ENCODE peak calls at places on chromosomes 5 and 9, in five cellular contexts. L is CD8-positive, alpha-beta T cell; Q is mammary epithelial cell; F is breast epithelium; H is GM12865. G is an unnamed sample.

GRCh38 chr5:170572453-170572852 is 68.6 kb downstream of the KCNIP1 start:
- DNase-seq in H (peak; percentile 54), Q (peak; percentile 18), L (no peak), F (no peak), G (no peak)

GRCh38 chr5:145350501-145350900 is 484.6 kb downstream of the PRELID2 start:
- DNase-seq in H (no peak), L (no peak), F (no peak), Q (peak; percentile 78), G (no peak)

GRCh38 chr5:39121315-39121714 is 47.1 kb upstream of the RICTOR start:
- DNase-seq in L (no peak), H (no peak), Q (no peak), F (no peak), G (no peak)

GRCh38 chr5:133739381-133739780 is 127.0 kb upstream of the FSTL4 start:
- DNase-seq in Q (no peak), H (no peak), L (no peak), F (no peak), G (no peak)

GRCh38 chr9:134815435-134816214 is 65.0 kb upstream of the FCN2 start:
- DNase-seq in H (no peak), Q (no peak), L (no peak), F (no peak), G (no peak)

GRCh38 chr9:8762676-8763075 is 963.1 kb upstream of the DMAC1 start:
- DNase-seq in Q (no peak), H (no peak), L (no peak), F (no peak), G (no peak)

GRCh38 chr9:22307013-22307711 is 139.5 kb upstream of the DMRTA1 start:
- DNase-seq in F (no peak), Q (peak; percentile 50), L (no peak), H (peak; percentile 35), G (no peak)

GRCh38 chr9:3980771-3981170 is 319.1 kb downstream of the GLIS3 start:
- DNase-seq in F (no peak), H (no peak), L (no peak), Q (no peak), G (no peak)

GRCh38 chr5:26868504-26868903 is 169.9 kb downstream of the CDH9 start:
- DNase-seq in L (no peak), H (no peak), Q (no peak), F (no peak), G (no peak)

GRCh38 chr5:53406630-53407316 is 73.7 kb upstream of the FST start:
- DNase-seq in L (no peak), F (no peak), Q (peak; percentile 89), H (no peak), G (no peak)

GRCh38 chr5:114055318-114055788 is 306.5 kb upstream of the KCNN2 start:
- DNase-seq in Q (no peak), H (no peak), F (no peak), L (no peak), G (no peak)

GRCh38 chr5:177434437-177434836 is 8.0 kb downstream of the GRK6 start:
- DNase-seq in Q (no peak), L (no peak), H (peak; percentile 7), F (no peak), G (no peak)

GRCh38 chr9:2824564-2824963 is 19.3 kb downstream of the PUM3 start:
- DNase-seq in H (no peak), F (no peak), Q (no peak), L (no peak), G (no peak)

GRCh38 chr5:115456056-115456455 is 88.5 kb downstream of the FEM1C start:
- DNase-seq in H (no peak), Q (no peak), F (no peak), L (no peak), G (no peak)

GRCh38 chr9:98867434-98868168 is 60.1 kb downstream of the GALNT12 start:
- DNase-seq in Q (no peak), F (no peak), L (no peak), H (no peak), G (no peak)

GRCh38 chr5:14779975-14780374 is 91.6 kb downstream of the ANKH start:
- DNase-seq in Q (peak; percentile 17), H (no peak), L (no peak), F (no peak), G (no peak)

GRCh38 chr5:72288923-72289322 is 31.1 kb downstream of the MRPS27 start:
- DNase-seq in F (no peak), H (no peak), L (no peak), Q (no peak), G (no peak)

GRCh38 chr9:113593682-113594281 is 130.3 kb downstream of the RGS3 start:
- DNase-seq in F (peak; percentile 77), Q (peak; percentile 97), H (peak; percentile 77), L (no peak), G (peak; percentile 56)

GRCh38 chr9:135612437-135612836 is 26.9 kb downstream of the GLT6D1 start:
- DNase-seq in F (no peak), Q (no peak), L (no peak), H (no peak), G (no peak)

GRCh38 chr9:128191406-128192046 is at the start of gene CIZ1:
- DNase-seq in F (peak; percentile 81), H (peak; percentile 91), L (peak; percentile 78), Q (peak; percentile 63), G (peak; percentile 90)

GRCh38 chr9:128193469-128194096 is 2.2 kb upstream of the CIZ1 start:
- DNase-seq in Q (no peak), F (no peak), H (no peak), L (no peak), G (no peak)

GRCh38 chr9:128190516-128191405 is 611 bp downstream of the CIZ1 start:
- DNase-seq in Q (peak; percentile 14), H (peak; percentile 27), F (no peak), L (no peak), G (peak; percentile 39)

GRCh38 chr9:128190013-128190412 is 1.4 kb downstream of the CIZ1 start:
- DNase-seq in L (no peak), Q (no peak), F (no peak), H (peak; percentile 28), G (no peak)

DNA sequence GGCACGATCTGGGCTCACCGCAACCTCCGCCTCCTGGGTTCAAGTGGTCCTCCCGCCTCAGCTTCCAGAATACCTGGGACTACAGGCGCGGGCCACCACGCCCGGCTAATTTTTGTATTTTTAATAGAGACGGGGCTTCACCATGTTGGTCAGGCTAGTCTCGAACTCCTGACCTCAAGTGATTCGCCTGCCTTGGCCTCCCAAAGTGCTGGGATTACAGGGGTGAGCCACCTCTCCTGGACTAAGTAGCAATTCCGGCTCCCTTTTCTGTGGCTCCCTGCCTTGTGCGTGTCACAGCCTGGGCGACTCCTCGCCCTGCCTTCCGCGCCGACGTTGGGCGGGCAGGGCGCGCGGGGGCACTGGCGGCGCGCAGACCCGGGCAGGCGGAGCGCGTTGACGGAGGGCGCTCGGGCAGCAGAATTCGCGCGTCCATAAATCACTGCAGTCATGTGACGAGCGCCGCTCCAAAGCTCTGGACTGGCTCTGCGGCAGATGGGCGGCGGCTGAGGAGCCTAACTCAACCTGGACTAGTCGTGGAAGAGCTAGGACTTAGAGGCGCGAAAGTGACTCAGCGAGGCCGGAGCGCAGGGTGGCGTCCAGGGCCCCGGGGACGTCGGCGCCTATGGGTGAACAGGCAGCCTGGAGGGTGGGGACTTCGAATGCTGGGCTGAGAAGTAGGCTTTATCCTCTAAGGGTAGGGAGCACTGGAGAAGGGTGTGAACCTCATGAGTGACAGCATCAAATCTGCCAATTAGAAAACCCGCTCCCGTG is 1.4 kb upstream of the CIZ1 start:
- DNase-seq in L (no peak), H (peak; percentile 75), F (peak; percentile 87), Q (peak; percentile 89), G (peak; percentile 41)
- H3K4me3 ChIP-seq in L (peak overlapping the region; percentile 33), H (peak overlapping the region; percentile 84), F (peak overlapping the region; percentile 85), Q (no peak overlapping the region), G (no peak overlapping the region)

DNA sequence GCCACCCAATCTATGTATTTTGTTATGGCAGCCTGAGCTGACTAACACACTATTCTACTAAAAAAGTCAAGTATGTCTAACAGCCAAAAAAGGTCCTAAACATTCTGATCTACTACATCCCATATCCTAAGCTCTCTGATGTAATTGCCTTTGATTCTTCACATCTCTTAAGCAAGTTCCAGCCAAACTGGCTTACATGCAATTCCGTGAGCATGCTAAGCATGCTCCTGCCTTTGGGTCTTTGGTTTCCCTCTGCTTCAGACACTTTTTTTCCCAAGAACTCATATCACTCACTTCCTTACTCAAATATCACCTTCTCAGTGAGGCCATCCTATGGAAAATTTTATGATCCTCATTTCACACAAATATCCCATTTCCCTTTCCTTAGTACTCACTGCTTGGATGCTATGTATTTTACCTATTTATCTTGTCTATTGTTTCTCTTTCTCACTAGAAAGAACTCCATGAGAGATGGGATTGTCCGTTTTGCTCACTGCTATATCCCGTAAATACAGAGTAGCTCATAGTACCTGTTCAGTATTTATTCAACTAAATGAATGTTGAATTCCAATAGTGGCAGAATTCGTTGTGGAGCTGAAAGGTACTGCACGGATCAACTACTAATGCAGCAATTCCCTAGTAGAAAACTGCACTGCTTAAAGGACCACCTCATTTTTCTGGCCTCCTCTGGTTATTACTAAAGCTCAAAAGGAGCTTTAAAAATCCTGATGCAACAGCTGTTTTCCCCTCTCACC is 2.3 kb upstream of the SLC12A2 start:
- DNase-seq in L (no peak), Q (no peak), H (peak; percentile 33), F (no peak), G (no peak)
- TF ChIP-seq CTCF in L (no peak), Q (peak; percentile 24), H (peak; percentile 5), F (peak; percentile 18), G (peak; percentile 3)

GRCh38 chr5:79070002-79070567 is 518 bp downstream of the BHMT2 start:
- DNase-seq in L (no peak), F (no peak), H (no peak), Q (no peak), G (no peak)

GRCh38 chr5:79074641-79075040 is 5.1 kb downstream of the BHMT2 start:
- DNase-seq in Q (peak; percentile 61), H (no peak), L (no peak), F (no peak), G (no peak)

DNA sequence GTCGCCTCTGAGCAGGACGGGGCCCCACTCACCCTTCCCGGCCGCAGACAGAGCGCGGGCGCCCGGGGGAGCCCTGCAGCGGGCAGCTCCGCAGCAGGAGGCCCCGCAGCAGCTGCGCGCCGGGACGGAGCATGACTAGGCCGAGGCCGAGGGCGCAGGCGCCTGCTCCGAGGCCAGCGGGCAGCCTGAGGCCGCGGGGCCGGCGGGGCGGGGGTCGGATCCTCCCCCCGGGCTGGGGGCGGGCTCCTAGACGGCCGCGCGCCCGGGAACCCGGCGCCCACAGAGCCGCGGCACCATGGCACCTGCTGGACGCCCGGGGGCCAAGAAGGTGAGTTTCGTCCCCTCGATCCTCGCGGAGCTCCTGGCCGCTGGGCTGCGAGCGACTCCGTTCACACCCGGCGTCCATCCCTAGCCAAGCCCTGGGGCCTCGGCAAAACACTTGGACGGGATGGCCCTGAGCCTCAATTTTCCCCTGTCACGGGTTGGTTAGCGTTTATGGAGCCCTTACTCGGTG is at the start of the genes BHMT2 and DMGDH:
- DNase-seq in L (no peak), Q (no peak), H (no peak), F (no peak), G (no peak)
- H3K4me3 ChIP-seq in L (no peak within 1 kb of the TSS), Q (no peak within 1 kb of the TSS), H (no peak within 1 kb of the TSS), F (peak within 1 kb of the TSS; percentile 50), G (no peak within 1 kb of the TSS)

DNA sequence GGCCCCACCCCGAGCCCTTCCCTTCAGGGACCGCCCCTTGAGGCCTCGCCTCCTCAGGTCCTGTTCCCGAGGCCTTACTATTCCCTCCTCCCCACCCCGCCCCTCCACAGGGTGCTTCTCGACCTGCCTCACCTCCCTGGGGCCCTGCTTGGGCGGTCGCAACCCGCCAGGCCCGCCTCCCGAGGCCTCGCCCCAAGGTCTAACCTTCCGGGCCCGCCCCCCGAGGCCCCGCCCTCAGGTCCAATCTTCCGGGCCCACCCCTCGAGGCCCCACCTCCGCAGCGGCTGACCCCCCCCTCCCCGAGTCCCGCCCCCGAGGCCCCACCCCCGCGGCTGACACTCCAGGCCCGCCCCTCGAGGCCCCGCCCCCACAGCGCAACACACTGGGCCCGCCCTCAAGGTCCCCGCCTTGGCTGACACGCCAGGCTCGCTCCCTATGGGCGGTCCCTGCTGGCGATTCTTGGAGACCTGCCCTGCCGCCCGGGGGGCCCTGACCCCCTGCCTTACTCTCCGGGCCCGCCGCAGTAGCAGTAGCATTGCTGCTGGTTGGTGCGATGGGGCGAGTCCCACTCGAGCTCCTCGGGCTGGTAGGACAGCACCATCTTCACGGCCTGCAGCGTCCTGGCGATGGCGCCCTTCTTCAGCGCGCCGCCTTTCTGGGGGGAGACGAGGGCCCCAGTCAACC is 8.2 kb downstream of the PHF19 start:
- DNase-seq in F (peak; percentile 96), Q (peak; percentile 98), L (peak; percentile 98), H (peak; percentile 98), G (peak; percentile 93)
- TF ChIP-seq CTCF in F (peak; percentile 31), Q (peak; percentile 6), L (peak; percentile 65), H (peak; percentile 63), G (peak; percentile 75)

G was measured in GM06990.